ENCODE peak calls at places on chromosomes 3 and 15, in nine cellular contexts. One of them, this sample, is unnamed.

GRCh38 chr3:131036986-131037385 is 10.3 kb downstream of the NEK11 start:
- DNase-seq in brain microvascular endothelial cell: peak; percentile 38
- DNase-seq in esophagus muscularis mucosa: no peak
- DNase-seq in ascending aorta: no peak
- DNase-seq in lung: no peak
- DNase-seq in GM23338: no peak
- DNase-seq in HCT116: no peak
- DNase-seq in CD8-positive, alpha-beta T cell: no peak
- DNase-seq in heart left ventricle: no peak
- DNase-seq in this sample: no peak

GRCh38 chr15:94743668-94744067 is 512.3 kb downstream of the MCTP2 start:
- DNase-seq in esophagus muscularis mucosa: no peak
- DNase-seq in brain microvascular endothelial cell: no peak
- DNase-seq in CD8-positive, alpha-beta T cell: no peak
- DNase-seq in GM23338: no peak
- DNase-seq in heart left ventricle: no peak
- DNase-seq in lung: no peak
- DNase-seq in HCT116: no peak
- DNase-seq in ascending aorta: no peak
- DNase-seq in this sample: no peak

GRCh38 chr3:157586293-157586692 is 83.1 kb upstream of the VEPH1 start:
- DNase-seq in lung: no peak
- DNase-seq in brain microvascular endothelial cell: no peak
- DNase-seq in esophagus muscularis mucosa: peak; percentile 57
- DNase-seq in CD8-positive, alpha-beta T cell: no peak
- DNase-seq in ascending aorta: no peak
- DNase-seq in heart left ventricle: no peak
- DNase-seq in HCT116: no peak
- DNase-seq in GM23338: no peak
- DNase-seq in this sample: no peak

GRCh38 chr15:60601098-60601497 is 122.2 kb upstream of the ICE2 start:
- DNase-seq in brain microvascular endothelial cell: no peak
- DNase-seq in HCT116: no peak
- DNase-seq in lung: no peak
- DNase-seq in esophagus muscularis mucosa: no peak
- DNase-seq in GM23338: no peak
- DNase-seq in CD8-positive, alpha-beta T cell: no peak
- DNase-seq in ascending aorta: no peak
- DNase-seq in heart left ventricle: no peak
- DNase-seq in this sample: no peak

GRCh38 chr3:133448478-133449122 is 48.7 kb downstream of the BFSP2 start:
- DNase-seq in brain microvascular endothelial cell: no peak
- DNase-seq in HCT116: no peak
- DNase-seq in lung: no peak
- DNase-seq in CD8-positive, alpha-beta T cell: no peak
- DNase-seq in ascending aorta: no peak
- DNase-seq in heart left ventricle: no peak
- DNase-seq in GM23338: no peak
- DNase-seq in esophagus muscularis mucosa: no peak
- DNase-seq in this sample: no peak

GRCh38 chr3:194053136-194053535 is 82.8 kb upstream of the HES1 start:
- DNase-seq in lung: no peak
- DNase-seq in CD8-positive, alpha-beta T cell: no peak
- DNase-seq in GM23338: no peak
- DNase-seq in ascending aorta: no peak
- DNase-seq in HCT116: no peak
- DNase-seq in brain microvascular endothelial cell: no peak
- DNase-seq in esophagus muscularis mucosa: no peak
- DNase-seq in heart left ventricle: no peak
- DNase-seq in this sample: no peak

GRCh38 chr3:106376016-106376415 is 507.2 kb upstream of the CBLB start:
- DNase-seq in esophagus muscularis mucosa: no peak
- DNase-seq in ascending aorta: no peak
- DNase-seq in brain microvascular endothelial cell: no peak
- DNase-seq in GM23338: no peak
- DNase-seq in HCT116: no peak
- DNase-seq in CD8-positive, alpha-beta T cell: no peak
- DNase-seq in lung: no peak
- DNase-seq in heart left ventricle: no peak
- DNase-seq in this sample: no peak

GRCh38 chr3:168828536-168828935 is 732.8 kb upstream of the GOLIM4 start:
- DNase-seq in heart left ventricle: no peak
- DNase-seq in lung: no peak
- DNase-seq in ascending aorta: no peak
- DNase-seq in brain microvascular endothelial cell: no peak
- DNase-seq in HCT116: no peak
- DNase-seq in GM23338: no peak
- DNase-seq in CD8-positive, alpha-beta T cell: no peak
- DNase-seq in esophagus muscularis mucosa: no peak
- DNase-seq in this sample: no peak

GRCh38 chr15:63043391-63044076 is 987 bp downstream of the TPM1 start:
- DNase-seq in brain microvascular endothelial cell: no peak
- DNase-seq in HCT116: no peak
- DNase-seq in CD8-positive, alpha-beta T cell: no peak
- DNase-seq in ascending aorta: no peak
- DNase-seq in GM23338: no peak
- DNase-seq in lung: no peak
- DNase-seq in esophagus muscularis mucosa: no peak
- DNase-seq in heart left ventricle: peak; percentile 62
- DNase-seq in this sample: peak; percentile 34

GRCh38 chr3:172219750-172220149 is 180.4 kb downstream of the FNDC3B start:
- DNase-seq in esophagus muscularis mucosa: no peak
- DNase-seq in GM23338: no peak
- DNase-seq in lung: no peak
- DNase-seq in ascending aorta: no peak
- DNase-seq in heart left ventricle: no peak
- DNase-seq in brain microvascular endothelial cell: no peak
- DNase-seq in HCT116: no peak
- DNase-seq in CD8-positive, alpha-beta T cell: no peak
- DNase-seq in this sample: no peak

GRCh38 chr3:20974389-20974788 is 776.6 kb downstream of the ZNF385D start:
- DNase-seq in GM23338: no peak
- DNase-seq in CD8-positive, alpha-beta T cell: no peak
- DNase-seq in ascending aorta: no peak
- DNase-seq in lung: no peak
- DNase-seq in HCT116: no peak
- DNase-seq in heart left ventricle: no peak
- DNase-seq in brain microvascular endothelial cell: no peak
- DNase-seq in esophagus muscularis mucosa: no peak
- DNase-seq in this sample: no peak

GRCh38 chr3:126932188-126932931 is 50.6 kb upstream of the PLXNA1 start:
- DNase-seq in brain microvascular endothelial cell: peak; percentile 46
- DNase-seq in esophagus muscularis mucosa: no peak
- DNase-seq in lung: no peak
- DNase-seq in CD8-positive, alpha-beta T cell: no peak
- DNase-seq in GM23338: no peak
- DNase-seq in ascending aorta: no peak
- DNase-seq in HCT116: no peak
- DNase-seq in heart left ventricle: peak; percentile 55
- DNase-seq in this sample: no peak

GRCh38 chr3:168024537-168024941 is 71.2 kb downstream of the GOLIM4 start:
- DNase-seq in heart left ventricle: no peak
- DNase-seq in HCT116: peak; percentile 82
- DNase-seq in GM23338: no peak
- DNase-seq in esophagus muscularis mucosa: no peak
- DNase-seq in CD8-positive, alpha-beta T cell: no peak
- DNase-seq in ascending aorta: no peak
- DNase-seq in lung: no peak
- DNase-seq in brain microvascular endothelial cell: peak; percentile 71
- DNase-seq in this sample: no peak

GRCh38 chr15:67035886-67036285 is 29.5 kb upstream of the SMAD3 start:
- DNase-seq in CD8-positive, alpha-beta T cell: no peak
- DNase-seq in heart left ventricle: no peak
- DNase-seq in HCT116: no peak
- DNase-seq in GM23338: no peak
- DNase-seq in esophagus muscularis mucosa: no peak
- DNase-seq in ascending aorta: no peak
- DNase-seq in lung: no peak
- DNase-seq in brain microvascular endothelial cell: no peak
- DNase-seq in this sample: no peak

GRCh38 chr3:147139341-147139740 is 267.0 kb downstream of the ZIC4 start:
- DNase-seq in ascending aorta: no peak
- DNase-seq in brain microvascular endothelial cell: no peak
- DNase-seq in heart left ventricle: no peak
- DNase-seq in CD8-positive, alpha-beta T cell: no peak
- DNase-seq in HCT116: no peak
- DNase-seq in GM23338: no peak
- DNase-seq in esophagus muscularis mucosa: no peak
- DNase-seq in lung: no peak
- DNase-seq in this sample: no peak

DNA sequence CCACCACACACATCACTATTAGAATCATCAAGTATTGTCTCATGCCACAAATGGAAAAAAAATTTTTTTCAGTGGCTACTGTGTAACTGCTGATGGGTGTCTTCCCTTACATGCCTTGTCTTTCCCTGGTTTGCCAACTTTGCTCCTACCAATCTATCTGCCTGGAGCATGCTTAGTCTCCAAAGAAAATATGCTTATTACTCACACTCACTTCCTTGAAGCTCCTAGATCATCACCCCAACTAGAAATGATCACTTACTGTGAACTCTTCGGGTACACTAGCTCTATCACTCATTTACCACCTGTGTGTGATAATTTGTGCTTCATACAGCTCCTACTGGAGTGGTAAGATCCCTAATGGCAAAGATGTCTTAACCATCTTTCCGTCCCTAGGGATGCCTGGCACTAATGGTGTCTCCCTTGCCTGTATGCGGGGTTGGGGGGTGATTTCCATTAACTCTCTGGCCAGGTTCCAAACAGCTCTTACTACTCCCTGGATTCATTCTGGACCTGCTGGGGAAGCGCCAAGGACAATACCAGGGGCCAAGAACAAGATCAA is 799 bp downstream of the VPS33B start:
- DNase-seq in esophagus muscularis mucosa: no peak
- DNase-seq in lung: no peak
- DNase-seq in ascending aorta: no peak
- DNase-seq in brain microvascular endothelial cell: peak; percentile 2
- DNase-seq in GM23338: no peak
- DNase-seq in CD8-positive, alpha-beta T cell: no peak
- DNase-seq in heart left ventricle: no peak
- DNase-seq in HCT116: no peak
- DNase-seq in this sample: no peak
- H3K27ac ChIP-seq in esophagus muscularis mucosa: peak overlapping the region; percentile 78
- H3K27ac ChIP-seq in lung: peak overlapping the region; percentile 5
- H3K27ac ChIP-seq in ascending aorta: peak overlapping the region; percentile 71
- H3K27ac ChIP-seq in brain microvascular endothelial cell: no peak overlapping the region
- H3K27ac ChIP-seq in GM23338: no peak overlapping the region
- H3K27ac ChIP-seq in CD8-positive, alpha-beta T cell: peak overlapping the region; percentile 52
- H3K27ac ChIP-seq in heart left ventricle: peak overlapping the region; percentile 86
- H3K27ac ChIP-seq in HCT116: peak overlapping the region; percentile 60
- H3K27ac ChIP-seq in this sample: peak overlapping the region; percentile 85

GRCh38 chr15:55739641-55740040 is 3.3 kb downstream of the PRTG start:
- DNase-seq in lung: no peak
- DNase-seq in CD8-positive, alpha-beta T cell: no peak
- DNase-seq in GM23338: no peak
- DNase-seq in brain microvascular endothelial cell: no peak
- DNase-seq in ascending aorta: no peak
- DNase-seq in HCT116: no peak
- DNase-seq in heart left ventricle: no peak
- DNase-seq in esophagus muscularis mucosa: no peak
- DNase-seq in this sample: no peak
- H3K27me3 ChIP-seq in lung: no peaks in the 10 kb centered on the region
- H3K27me3 ChIP-seq in CD8-positive, alpha-beta T cell: peaks cover 13% of the 10 kb centered on the region
- H3K27me3 ChIP-seq in GM23338: peaks cover 100% of the 10 kb centered on the region
- H3K27me3 ChIP-seq in brain microvascular endothelial cell: no peaks in the 10 kb centered on the region
- H3K27me3 ChIP-seq in ascending aorta: no peaks in the 10 kb centered on the region
- H3K27me3 ChIP-seq in HCT116: no peaks in the 10 kb centered on the region
- H3K27me3 ChIP-seq in heart left ventricle: no peaks in the 10 kb centered on the region
- H3K27me3 ChIP-seq in esophagus muscularis mucosa: peaks cover 19% of the 10 kb centered on the region
- H3K27me3 ChIP-seq in this sample: peaks cover 47% of the 10 kb centered on the region

GRCh38 chr3:134938024-134938525 is 143.0 kb downstream of the EPHB1 start:
- DNase-seq in ascending aorta: no peak
- DNase-seq in HCT116: no peak
- DNase-seq in esophagus muscularis mucosa: no peak
- DNase-seq in CD8-positive, alpha-beta T cell: no peak
- DNase-seq in brain microvascular endothelial cell: no peak
- DNase-seq in lung: no peak
- DNase-seq in GM23338: no peak
- DNase-seq in heart left ventricle: no peak
- DNase-seq in this sample: no peak
- TF ChIP-seq CTCF in ascending aorta: no peak
- TF ChIP-seq CTCF in HCT116: no peak
- TF ChIP-seq CTCF in esophagus muscularis mucosa: no peak
- TF ChIP-seq CTCF in CD8-positive, alpha-beta T cell: no peak
- TF ChIP-seq CTCF in brain microvascular endothelial cell: no peak
- TF ChIP-seq CTCF in lung: no peak
- TF ChIP-seq CTCF in GM23338: no peak
- TF ChIP-seq CTCF in heart left ventricle: no peak
- TF ChIP-seq CTCF in this sample: no peak

DNA sequence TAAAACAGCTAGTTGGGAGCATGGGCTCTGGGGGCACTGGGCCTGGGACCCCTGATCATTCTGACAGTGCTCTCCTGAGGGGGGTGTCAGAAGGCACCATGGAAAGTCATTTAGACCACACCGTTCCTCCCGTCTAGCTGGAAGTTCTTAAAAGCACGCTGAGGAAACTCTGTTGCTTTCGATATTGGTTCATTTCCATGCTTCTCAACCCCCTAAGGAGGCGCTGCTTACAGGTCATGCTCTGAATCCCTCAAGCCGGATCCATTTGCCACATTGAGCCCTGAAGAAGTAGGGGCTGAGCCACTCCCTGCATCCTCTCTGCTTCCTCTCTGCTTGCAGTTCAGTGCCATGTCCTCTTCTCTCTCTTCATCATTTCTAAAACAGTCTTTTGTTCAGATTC is 187.2 kb downstream of the CACNA2D3 start:
- DNase-seq in CD8-positive, alpha-beta T cell: no peak
- DNase-seq in ascending aorta: no peak
- DNase-seq in esophagus muscularis mucosa: no peak
- DNase-seq in HCT116: no peak
- DNase-seq in GM23338: peak; percentile 20
- DNase-seq in lung: no peak
- DNase-seq in brain microvascular endothelial cell: no peak
- DNase-seq in heart left ventricle: no peak
- DNase-seq in this sample: no peak
- H3K27ac ChIP-seq in CD8-positive, alpha-beta T cell: no peak overlapping the region
- H3K27ac ChIP-seq in ascending aorta: no peak overlapping the region
- H3K27ac ChIP-seq in esophagus muscularis mucosa: no peak overlapping the region
- H3K27ac ChIP-seq in HCT116: no peak overlapping the region
- H3K27ac ChIP-seq in GM23338: no peak overlapping the region
- H3K27ac ChIP-seq in lung: no peak overlapping the region
- H3K27ac ChIP-seq in brain microvascular endothelial cell: no peak overlapping the region
- H3K27ac ChIP-seq in heart left ventricle: no peak overlapping the region
- H3K27ac ChIP-seq in this sample: no peak overlapping the region

GRCh38 chr15:96323250-96324162 is 7.0 kb upstream of the NR2F2 start:
- DNase-seq in brain microvascular endothelial cell: no peak
- DNase-seq in ascending aorta: no peak
- DNase-seq in GM23338: peak; percentile 41
- DNase-seq in lung: no peak
- DNase-seq in esophagus muscularis mucosa: no peak
- DNase-seq in HCT116: no peak
- DNase-seq in CD8-positive, alpha-beta T cell: no peak
- DNase-seq in heart left ventricle: no peak
- DNase-seq in this sample: no peak
- H3K27me3 ChIP-seq in brain microvascular endothelial cell: no peaks in the 10 kb centered on the region
- H3K27me3 ChIP-seq in ascending aorta: no peaks in the 10 kb centered on the region
- H3K27me3 ChIP-seq in GM23338: peaks cover 100% of the 10 kb centered on the region
- H3K27me3 ChIP-seq in lung: peaks cover 5% of the 10 kb centered on the region
- H3K27me3 ChIP-seq in esophagus muscularis mucosa: no peaks in the 10 kb centered on the region
- H3K27me3 ChIP-seq in HCT116: no peaks in the 10 kb centered on the region
- H3K27me3 ChIP-seq in CD8-positive, alpha-beta T cell: peaks cover 36% of the 10 kb centered on the region
- H3K27me3 ChIP-seq in heart left ventricle: peaks cover 3% of the 10 kb centered on the region
- H3K27me3 ChIP-seq in this sample: peaks cover 100% of the 10 kb centered on the region